ENCODE peak calls at places on chromosome 17, in four cellular contexts. D is head of caudate nucleus, R is neural crest cell, S is brain microvascular endothelial cell. N is an unnamed sample.

GRCh38 chr17:4956493-4957061 is 5.7 kb downstream of the ENO3 start:
- DNase-seq in S (no peak), R (no peak), D (no peak), N (peak; percentile 28)

GRCh38 chr17:5785343-5785742 is 201.0 kb upstream of the NLRP1 start:
- DNase-seq in S (peak; percentile 28), D (no peak), R (no peak), N (no peak)

GRCh38 chr17:49496183-49496865 is 1.2 kb downstream of the NGFR start:
- DNase-seq in S (no peak), R (peak; percentile 88), D (peak; percentile 82), N (peak; percentile 90)

GRCh38 chr17:507441-507840 is 154.8 kb upstream of the RPH3AL start:
- DNase-seq in S (no peak), R (no peak), D (no peak), N (no peak)

GRCh38 chr17:8031950-8032349 is 6.9 kb upstream of the ALOX15B start:
- DNase-seq in R (no peak), D (no peak), S (no peak), N (no peak)

GRCh38 chr17:72273301-72274056 is 152.7 kb downstream of the SOX9 start:
- DNase-seq in R (no peak), D (no peak), S (no peak), N (no peak)

GRCh38 chr17:32458367-32458766 is 14.1 kb downstream of the PSMD11 start:
- DNase-seq in S (no peak), R (no peak), D (no peak), N (no peak)

GRCh38 chr17:2022647-2023046 is 2.5 kb downstream of the RTN4RL1 start:
- DNase-seq in D (no peak), S (no peak), R (no peak), N (no peak)

GRCh38 chr17:19867654-19868395 is at the start of gene ULK2:
- DNase-seq in R (peak; percentile 64), D (peak; percentile 73), S (peak; percentile 23), N (peak; percentile 8)

GRCh38 chr17:50363217-50364060 is 9.5 kb downstream of the MRPL27 start:
- DNase-seq in R (peak; percentile 65), D (peak; percentile 57), S (peak; percentile 32), N (no peak)

GRCh38 chr17:3794890-3795757 is 5.9 kb downstream of the ITGAE start:
- DNase-seq in R (no peak), D (no peak), S (peak; percentile 87), N (peak; percentile 32)

GRCh38 chr17:81040791-81041337 is 5.9 kb downstream of the BAIAP2 start:
- DNase-seq in D (no peak), S (no peak), R (no peak), N (no peak)

GRCh38 chr17:35766903-35767510 is 6.3 kb downstream of the C17orf50 start:
- DNase-seq in D (peak; percentile 59), R (no peak), S (no peak), N (no peak)

GRCh38 chr17:63126607-63127006 is 160.6 kb downstream of the TANC2 start:
- DNase-seq in R (no peak), D (no peak), S (no peak), N (no peak)

GRCh38 chr17:19744922-19745757 is 3.0 kb downstream of the ALDH3A1 start:
- DNase-seq in S (peak; percentile 68), D (peak; percentile 95), R (peak; percentile 99), N (peak; percentile 79)

GRCh38 chr17:42673885-42674754 is 2.7 kb downstream of the PLEKHH3 start:
- DNase-seq in D (no peak), S (no peak), R (no peak), N (no peak)

GRCh38 chr17:80152057-80152831 is 5.3 kb upstream of the EIF4A3 start:
- DNase-seq in S (peak; percentile 42), R (no peak), D (no peak), N (no peak)

GRCh38 chr17:44707755-44708400 is 587 bp upstream of the DBF4B start:
- DNase-seq in R (no peak), D (no peak), S (no peak), N (no peak)

GRCh38 chr17:15780188-15780587 is 48.1 kb downstream of the TBC1D26 start:
- DNase-seq in D (no peak), R (no peak), S (no peak), N (no peak)

GRCh38 chr17:29388937-29389336 is 1.2 kb upstream of the TAOK1 start:
- DNase-seq in S (no peak), R (no peak), D (no peak), N (no peak)

GRCh38 chr17:39782980-39783379 is 45.2 kb downstream of the GRB7 start:
- DNase-seq in S (no peak), R (no peak), D (no peak), N (no peak)

GRCh38 chr17:37774508-37774907 is 29.6 kb upstream of the HNF1B start:
- DNase-seq in D (no peak), R (no peak), S (no peak), N (no peak)

GRCh38 chr17:31318298-31319190 is 2.9 kb downstream of the EVI2A start:
- DNase-seq in D (peak; percentile 78), S (peak; percentile 45), R (no peak), N (peak; percentile 32)

GRCh38 chr17:82981141-82981540 is 98.3 kb upstream of the METRNL start:
- DNase-seq in S (no peak), D (no peak), R (no peak), N (no peak)

GRCh38 chr17:18258356-18259038 is at the start of gene FLII:
- DNase-seq in R (peak; percentile 46), S (no peak), D (peak; percentile 74), N (peak; percentile 52)

GRCh38 chr17:3558603-3559269 is 1.1 kb upstream of the TRPV3 start:
- DNase-seq in R (no peak), D (no peak), S (peak; percentile 20), N (peak; percentile 45)

GRCh38 chr17:74442670-74443515 is 11.0 kb downstream of the GPRC5C start:
- DNase-seq in D (peak; percentile 58), S (no peak), R (no peak), N (no peak)

GRCh38 chr17:69763503-69763902 is 311.5 kb upstream of the KCNJ16 start:
- DNase-seq in D (no peak), S (no peak), R (no peak), N (no peak)

GRCh38 chr17:27339836-27340550 is 46.1 kb downstream of the WSB1 start:
- DNase-seq in R (no peak), S (no peak), D (no peak), N (no peak)

GRCh38 chr17:55219939-55220338 is 44.8 kb upstream of the HLF start:
- DNase-seq in S (no peak), R (no peak), D (no peak), N (no peak)